ENCODE peak calls at places on chromosome 2, in four cellular contexts. One of them, this sample, is unnamed.

GRCh38 chr2:37707393-37707792 is 36.0 kb upstream of the CDC42EP3 start:
- DNase-seq in K562: no peak
- DNase-seq in WTC11: no peak
- DNase-seq in HepG2: no peak
- DNase-seq in this sample: no peak

GRCh38 chr2:225010804-225011203 is 31.5 kb downstream of the DOCK10 start:
- DNase-seq in WTC11: no peak
- DNase-seq in HepG2: no peak
- DNase-seq in K562: no peak
- DNase-seq in this sample: peak

GRCh38 chr2:239239607-239240479 is 161.0 kb downstream of the HDAC4 start:
- DNase-seq in K562: no peak
- DNase-seq in HepG2: no peak
- DNase-seq in WTC11: no peak
- DNase-seq in this sample: no peak

GRCh38 chr2:2321250-2321545 is 9.9 kb downstream of the MYT1L start:
- DNase-seq in HepG2: no peak
- DNase-seq in K562: no peak
- DNase-seq in WTC11: no peak
- DNase-seq in this sample: no peak

GRCh38 chr2:182367401-182367800 is 59.4 kb downstream of the PDE1A start:
- DNase-seq in HepG2: no peak
- DNase-seq in WTC11: no peak
- DNase-seq in K562: no peak
- DNase-seq in this sample: no peak

GRCh38 chr2:133574620-133575019 is 6.4 kb upstream of the NCKAP5 start:
- DNase-seq in WTC11: no peak
- DNase-seq in HepG2: no peak
- DNase-seq in K562: no peak
- DNase-seq in this sample: no peak

GRCh38 chr2:113237604-113238003 is 41.1 kb downstream of the PAX8 start:
- DNase-seq in K562: no peak
- DNase-seq in WTC11: no peak
- DNase-seq in HepG2: peak
- DNase-seq in this sample: no peak

GRCh38 chr2:180012523-180012922 is 5.4 kb upstream of the CWC22 start:
- DNase-seq in K562: no peak
- DNase-seq in HepG2: peak
- DNase-seq in WTC11: no peak
- DNase-seq in this sample: no peak

GRCh38 chr2:235541016-235541415 is 47.2 kb downstream of the AGAP1 start:
- DNase-seq in K562: no peak
- DNase-seq in WTC11: no peak
- DNase-seq in HepG2: peak
- DNase-seq in this sample: no peak

GRCh38 chr2:98458207-98458606 is 13.5 kb downstream of the INPP4A start:
- DNase-seq in HepG2: no peak
- DNase-seq in K562: no peak
- DNase-seq in WTC11: no peak
- DNase-seq in this sample: peak

GRCh38 chr2:154497019-154497418 is 201.5 kb upstream of the KCNJ3 start:
- DNase-seq in K562: no peak
- DNase-seq in WTC11: no peak
- DNase-seq in HepG2: no peak
- DNase-seq in this sample: no peak

GRCh38 chr2:27705851-27706622 is 42.3 kb downstream of the SLC4A1AP start:
- DNase-seq in K562: peak
- DNase-seq in HepG2: peak
- DNase-seq in WTC11: no peak
- DNase-seq in this sample: peak

GRCh38 chr2:128286011-128286721 is 32.5 kb downstream of the HS6ST1 start:
- DNase-seq in WTC11: no peak
- DNase-seq in HepG2: no peak
- DNase-seq in K562: no peak
- DNase-seq in this sample: no peak

GRCh38 chr2:128347701-128348504 is 29.2 kb upstream of the HS6ST1 start:
- DNase-seq in WTC11: no peak
- DNase-seq in HepG2: no peak
- DNase-seq in K562: no peak
- DNase-seq in this sample: no peak

GRCh38 chr2:193103064-193103463 is 908.3 kb upstream of the TMEFF2 start:
- DNase-seq in HepG2: peak
- DNase-seq in WTC11: no peak
- DNase-seq in K562: no peak
- DNase-seq in this sample: peak

GRCh38 chr2:233974530-233975071 is 57.4 kb downstream of the TRPM8 start:
- DNase-seq in K562: peak
- DNase-seq in WTC11: no peak
- DNase-seq in HepG2: peak
- DNase-seq in this sample: peak

GRCh38 chr2:163735692-163736432 is at the start of gene FIGN:
- DNase-seq in WTC11: peak
- DNase-seq in HepG2: peak
- DNase-seq in K562: peak
- DNase-seq in this sample: peak

GRCh38 chr2:163736433-163737168 is 793 bp upstream of the FIGN start:
- DNase-seq in HepG2: peak
- DNase-seq in K562: no peak
- DNase-seq in WTC11: peak
- DNase-seq in this sample: peak

GRCh38 chr2:163737563-163737962 is 1.8 kb upstream of the FIGN start:
- DNase-seq in K562: no peak
- DNase-seq in WTC11: no peak
- DNase-seq in HepG2: no peak
- DNase-seq in this sample: no peak

GRCh38 chr2:163734911-163735691 is 707 bp downstream of the FIGN start:
- DNase-seq in HepG2: no peak
- DNase-seq in K562: no peak
- DNase-seq in WTC11: no peak
- DNase-seq in this sample: peak

GRCh38 chr2:163737169-163737439 is 1.3 kb upstream of the FIGN start:
- DNase-seq in HepG2: no peak
- DNase-seq in WTC11: no peak
- DNase-seq in K562: no peak
- DNase-seq in this sample: no peak
- TF ChIP-seq HMGXB4 in HepG2: no peak
- TF ChIP-seq HMGXB4 in WTC11: no peak
- TF ChIP-seq HMGXB4 in K562: no peak
- TF ChIP-seq HMGXB4 in this sample: no peak

DNA sequence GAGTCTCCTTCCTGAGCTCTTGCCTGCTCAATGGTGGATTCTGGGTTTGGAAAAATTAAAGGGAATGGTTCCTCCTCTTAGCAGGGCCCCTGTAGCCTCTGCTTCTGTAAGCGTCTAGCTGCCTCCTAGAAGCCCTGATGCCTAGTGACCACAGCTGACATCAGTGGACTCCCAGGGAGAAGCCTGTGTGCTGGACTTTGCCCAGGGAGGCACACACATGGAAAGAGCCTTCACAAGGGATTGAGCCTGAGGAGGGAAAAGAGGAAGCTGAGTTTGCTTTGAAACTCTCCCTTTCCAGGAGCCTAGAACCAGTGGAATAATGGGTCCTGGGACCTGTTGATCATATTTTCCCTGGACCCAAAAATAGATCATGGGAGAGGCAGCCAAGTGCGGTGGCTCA is 1.4 kb upstream of the CFAP65 start:
- DNase-seq in HepG2: no peak
- DNase-seq in WTC11: no peak
- DNase-seq in K562: no peak
- DNase-seq in this sample: no peak
- TF ChIP-seq HMGXB4 in HepG2: no peak
- TF ChIP-seq HMGXB4 in WTC11: no peak
- TF ChIP-seq HMGXB4 in K562: no peak
- TF ChIP-seq HMGXB4 in this sample: no peak

GRCh38 chr2:119472749-119473148 is 41.1 kb downstream of the TMEM37 start:
- DNase-seq in K562: no peak
- DNase-seq in HepG2: no peak
- DNase-seq in WTC11: no peak
- DNase-seq in this sample: no peak

GRCh38 chr2:119475225-119475856 is 43.7 kb downstream of the TMEM37 start:
- DNase-seq in WTC11: peak
- DNase-seq in HepG2: peak
- DNase-seq in K562: no peak
- DNase-seq in this sample: no peak

GRCh38 chr2:119475857-119476244 is 44.2 kb downstream of the TMEM37 start:
- DNase-seq in HepG2: no peak
- DNase-seq in K562: no peak
- DNase-seq in WTC11: no peak
- DNase-seq in this sample: no peak

GRCh38 chr2:119474371-119475224 is 42.9 kb downstream of the TMEM37 start:
- DNase-seq in HepG2: no peak
- DNase-seq in K562: no peak
- DNase-seq in WTC11: no peak
- DNase-seq in this sample: no peak

DNA sequence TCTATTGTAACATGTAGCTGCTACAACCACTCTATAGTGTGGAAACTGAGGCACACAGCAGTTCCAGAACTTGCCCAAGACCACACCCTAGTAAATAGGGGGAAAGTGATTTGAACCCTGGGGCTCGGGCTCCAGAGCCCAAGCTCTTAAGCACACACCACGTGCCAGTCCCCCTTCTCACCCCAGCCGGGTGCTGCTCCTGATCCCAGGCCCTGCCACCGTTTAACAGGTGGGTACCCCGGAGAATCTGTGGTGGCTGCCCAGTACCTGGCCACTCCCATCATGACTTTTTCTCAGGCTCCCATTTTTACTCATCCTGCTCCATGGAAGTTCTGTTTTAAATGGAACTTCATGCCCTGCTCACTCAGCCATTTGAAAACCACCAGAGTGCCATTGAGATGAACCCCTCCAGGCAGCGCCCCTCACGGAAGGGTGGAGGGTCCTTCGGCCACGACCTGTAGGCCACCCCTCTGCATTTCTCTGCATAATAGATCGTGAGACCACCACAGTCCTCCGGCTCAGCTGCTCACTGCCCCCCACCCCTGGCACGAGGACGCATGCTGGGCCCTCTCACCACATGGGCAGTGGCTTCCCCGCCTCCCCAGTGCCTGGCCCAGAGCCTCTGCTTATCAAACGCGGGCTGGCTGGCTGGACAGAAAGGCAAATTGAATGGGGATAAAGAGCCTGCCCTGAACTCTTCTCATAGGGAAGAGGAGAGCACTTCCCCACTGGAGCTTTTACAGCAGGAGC is 42.1 kb downstream of the TMEM37 start:
- DNase-seq in WTC11: no peak
- DNase-seq in K562: no peak
- DNase-seq in HepG2: no peak
- DNase-seq in this sample: no peak
- TF ChIP-seq HMGXB4 in WTC11: no peak
- TF ChIP-seq HMGXB4 in K562: no peak
- TF ChIP-seq HMGXB4 in HepG2: no peak
- TF ChIP-seq HMGXB4 in this sample: no peak

DNA sequence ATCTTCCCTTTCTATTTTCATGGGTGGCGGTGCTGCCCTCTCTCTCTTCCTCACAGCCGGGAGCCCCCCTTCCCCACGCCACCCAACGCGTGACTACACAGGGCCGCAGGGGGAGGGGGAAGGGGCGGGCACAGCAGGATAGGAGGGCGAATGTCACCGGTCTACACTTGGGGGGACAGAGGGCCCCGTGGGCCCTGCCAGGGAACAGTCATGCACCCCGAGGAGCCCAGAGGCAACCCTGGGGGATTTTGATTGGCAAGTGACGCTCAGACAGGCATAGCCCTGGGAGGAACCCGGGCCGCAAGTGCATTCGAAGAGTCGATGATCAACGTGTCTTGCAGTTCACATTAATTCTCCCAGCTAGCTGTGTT is 91.1 kb upstream of the ANKRD30BL start:
- DNase-seq in WTC11: no peak
- DNase-seq in HepG2: no peak
- DNase-seq in K562: no peak
- DNase-seq in this sample: no peak
- TF ChIP-seq HMGXB4 in WTC11: no peak
- TF ChIP-seq HMGXB4 in HepG2: no peak
- TF ChIP-seq HMGXB4 in K562: no peak
- TF ChIP-seq HMGXB4 in this sample: no peak

This sample was measured in A549.